ENCODE peak calls at places on chromosome 20, in four cellular contexts. Y, Z, N and B are unnamed samples.

GRCh38 chr20:50385733-50386640 is 124.2 kb upstream of the PTPN1 start:
- DNase-seq in Y (no peak), N (no peak), Z (no peak), B (no peak)

GRCh38 chr20:50378170-50379000 is 131.8 kb upstream of the PTPN1 start:
- DNase-seq in Z (no peak), N (no peak), Y (no peak), B (no peak)

GRCh38 chr20:43542674-43543073 is 16.2 kb upstream of the SGK2 start:
- DNase-seq in Y (no peak), N (no peak), Z (no peak), B (no peak)

GRCh38 chr20:24814556-24815195 is 134.4 kb upstream of the CST7 start:
- DNase-seq in Y (no peak), Z (no peak), N (no peak), B (no peak)

GRCh38 chr20:46965477-46965876 is 70.8 kb downstream of the EYA2 start:
- DNase-seq in Y (no peak), Z (no peak), N (peak; percentile 69), B (no peak)

GRCh38 chr20:63361507-63362425 is 617 bp upstream of the CHRNA4 start:
- DNase-seq in Y (peak; percentile 59), Z (no peak), N (no peak), B (no peak)

GRCh38 chr20:45029884-45030283 is 63.6 kb downstream of the STK4 start:
- DNase-seq in N (no peak), Z (no peak), Y (no peak), B (no peak)

GRCh38 chr20:50409495-50409894 is 100.7 kb upstream of the PTPN1 start:
- DNase-seq in Y (no peak), N (no peak), Z (peak; percentile 39), B (no peak)

GRCh38 chr20:50587291-50587961 is 77.2 kb downstream of the PTPN1 start:
- DNase-seq in Y (no peak), N (peak; percentile 64), Z (no peak), B (no peak)

GRCh38 chr20:3406481-3407425 is 716 bp downstream of the DNAAF9 start:
- DNase-seq in Z (peak; percentile 82), Y (peak; percentile 76), N (peak; percentile 65), B (no peak)

GRCh38 chr20:45308078-45308778 is at the start of gene MATN4:
- DNase-seq in Y (no peak), Z (no peak), N (peak; percentile 82), B (no peak)

GRCh38 chr20:56350842-56351241 is 7.9 kb upstream of the FAM210B start:
- DNase-seq in Z (no peak), N (no peak), Y (no peak), B (no peak)

GRCh38 chr20:17468073-17468840 is 62.9 kb downstream of the BFSP1 start:
- DNase-seq in N (no peak), Z (no peak), Y (no peak), B (no peak)

GRCh38 chr20:22371843-22372242 is 212.5 kb downstream of the FOXA2 start:
- DNase-seq in Y (no peak), Z (peak; percentile 67), N (no peak), B (no peak)

GRCh38 chr20:45419188-45420091 is 3.5 kb downstream of the PIGT start:
- DNase-seq in Y (peak; percentile 82), N (no peak), Z (no peak), B (no peak)